ENCODE peak calls at places on chromosomes 16 and 17, in four cellular contexts. D, K, B and O are unnamed samples.

GRCh38 chr16:89723279-89724250 is 2.2 kb downstream of the ZNF276 start:
- DNase-seq in D (no peak), B (no peak), K (no peak), O (no peak)

GRCh38 chr17:78133971-78134898 is 3.7 kb downstream of the TMC8 start:
- DNase-seq in D (peak), B (peak), K (peak), O (peak)

GRCh38 chr16:824601-825000 is 24.1 kb upstream of the GNG13 start:
- DNase-seq in B (no peak), D (no peak), K (no peak), O (no peak)

GRCh38 chr17:65530985-65531507 is 30.4 kb downstream of the AXIN2 start:
- DNase-seq in K (no peak), B (no peak), D (no peak), O (no peak)

GRCh38 chr17:17702370-17702769 is 21.1 kb downstream of the RAI1 start:
- DNase-seq in D (no peak), B (no peak), K (no peak), O (no peak)

GRCh38 chr17:36092228-36092627 is 2.3 kb upstream of the CCL3 start:
- DNase-seq in K (no peak), D (no peak), B (no peak), O (no peak)

GRCh38 chr17:77735341-77736206 is 222.9 kb upstream of the TNRC6C start:
- DNase-seq in K (no peak), B (no peak), D (peak), O (no peak)

GRCh38 chr16:4513881-4514280 is 24.7 kb downstream of the CDIP1 start:
- DNase-seq in K (no peak), D (no peak), B (no peak), O (no peak)

GRCh38 chr17:78258323-78259229 is 27.1 kb downstream of the TMEM235 start:
- DNase-seq in D (peak), K (peak), B (no peak), O (no peak)

GRCh38 chr16:88533945-88534641 is 36.1 kb upstream of the ZC3H18 start:
- DNase-seq in B (peak), D (no peak), K (no peak), O (peak)

GRCh38 chr17:16880843-16881230 is 91.1 kb downstream of the TNFRSF13B start:
- DNase-seq in K (no peak), B (no peak), D (no peak), O (no peak)

GRCh38 chr17:57553991-57554825 is 190.9 kb downstream of the CCDC182 start:
- DNase-seq in K (no peak), D (peak), B (no peak), O (peak)

GRCh38 chr17:7070712-7071111 is 9.3 kb downstream of the CLEC10A start:
- DNase-seq in D (no peak), B (no peak), K (no peak), O (no peak)

GRCh38 chr17:16352303-16352837 is 899 bp downstream of the CENPV start:
- DNase-seq in D (peak), B (peak), K (peak), O (peak)

GRCh38 chr17:9256944-9257629 is 235.8 kb downstream of the NTN1 start:
- DNase-seq in B (no peak), K (no peak), D (no peak), O (no peak)

DNA sequence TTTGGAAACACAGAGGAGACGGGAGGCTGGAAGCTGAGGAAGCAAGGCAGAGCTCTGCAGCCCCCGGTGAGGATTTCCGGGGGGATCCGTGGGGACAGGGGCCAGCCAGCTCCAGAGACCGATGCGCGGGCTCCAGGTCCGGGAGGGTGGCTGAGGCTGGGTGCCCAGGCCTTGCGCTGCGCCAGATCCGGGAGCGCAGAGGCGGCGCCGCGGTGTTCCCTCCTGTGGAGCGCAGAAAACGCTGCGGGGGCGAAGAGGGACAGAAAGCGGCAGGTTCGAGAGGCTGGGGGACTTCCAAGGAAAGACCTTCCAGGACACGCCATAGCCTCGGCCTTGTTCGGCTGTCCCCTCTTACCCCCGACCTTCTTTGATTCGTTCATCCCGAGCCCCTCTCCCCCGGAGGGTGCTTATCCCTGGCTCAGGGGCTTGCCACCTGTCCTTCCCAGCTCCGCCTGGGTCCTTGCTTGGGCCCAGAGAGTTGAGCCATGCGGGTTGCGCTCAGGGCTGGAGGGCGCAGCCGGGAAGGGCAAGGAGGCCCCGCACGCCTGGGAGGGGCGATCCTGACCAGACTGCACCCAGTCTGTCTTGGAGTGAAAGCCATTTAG is 697 bp upstream of the SHISA9 start:
- DNase-seq in K (no peak), B (no peak), D (no peak), O (peak)
- TF ChIP-seq HMGXB4 in K (no peak), B (no peak), D (no peak), O (no peak)

DNA sequence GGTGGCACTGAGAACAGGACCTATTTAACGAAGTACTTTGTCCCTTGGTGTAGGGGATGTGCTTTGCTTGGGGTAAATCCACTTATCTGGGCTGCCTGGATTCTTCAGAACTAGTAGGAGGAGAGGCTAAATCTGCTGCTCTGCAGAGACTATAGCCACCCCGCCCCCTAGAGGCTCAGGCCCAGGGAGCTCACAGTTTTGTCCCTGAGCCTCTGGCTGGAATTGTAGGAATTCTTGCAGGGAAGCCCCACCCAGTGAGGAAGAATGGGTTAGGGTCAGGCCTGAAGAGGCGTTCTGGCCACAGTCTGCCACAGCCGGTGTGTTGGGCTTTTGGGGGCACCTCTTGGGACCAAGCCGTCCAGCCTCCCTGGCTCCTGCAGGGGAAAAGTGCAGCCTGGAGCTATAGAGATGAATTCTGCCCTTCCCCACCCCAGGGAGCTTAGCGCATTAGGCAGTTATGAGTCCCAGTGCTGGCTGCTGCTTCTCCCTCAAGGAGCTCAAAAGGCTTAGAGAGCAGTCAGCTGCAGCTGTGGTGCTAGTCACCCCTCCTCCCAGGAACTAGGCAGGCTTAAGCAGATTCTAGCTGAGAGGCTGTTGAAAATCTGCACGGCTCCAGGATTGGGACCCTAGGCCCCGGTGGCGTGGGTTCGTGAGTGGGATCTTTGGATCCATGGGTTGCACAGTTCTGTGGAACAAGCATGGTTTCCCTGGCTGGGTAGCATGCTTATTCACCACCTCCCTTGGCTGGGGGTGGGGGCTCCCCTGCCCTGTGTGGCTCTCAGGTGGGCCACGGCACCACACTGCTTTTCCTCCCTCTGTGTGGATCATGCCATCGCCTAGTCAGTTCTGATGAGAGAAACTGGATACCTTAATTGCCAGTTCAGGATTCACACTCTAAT is 237.4 kb upstream of the TOM1L1 start:
- DNase-seq in B (no peak), K (no peak), D (no peak), O (peak)
- TF ChIP-seq HMGXB4 in B (no peak), K (no peak), D (no peak), O (no peak)

DNA sequence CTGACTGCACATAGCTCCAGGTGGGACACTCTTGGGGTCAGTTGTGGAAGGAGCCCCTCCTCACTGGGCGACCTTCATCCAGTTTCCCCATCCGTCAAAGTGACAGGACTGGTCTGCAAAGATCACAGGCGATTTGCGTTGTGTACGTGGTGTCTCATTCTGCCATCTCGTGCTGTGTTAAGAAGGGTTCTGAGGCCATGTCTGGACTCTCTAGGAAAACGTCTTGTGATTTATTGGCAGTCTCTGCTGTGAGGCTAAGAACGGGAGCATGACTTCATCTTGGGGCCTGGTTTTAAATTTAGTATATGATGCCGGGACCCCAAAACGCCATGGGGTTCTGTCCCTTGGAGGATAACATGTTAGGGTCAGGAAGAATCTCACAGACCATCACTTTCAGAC is 65.2 kb upstream of the CIBAR2 start:
- DNase-seq in B (no peak), K (no peak), D (no peak), O (no peak)
- TF ChIP-seq HMGXB4 in B (no peak), K (no peak), D (no peak), O (no peak)

GRCh38 chr16:17437142-17437720 is 33.5 kb downstream of the XYLT1 start:
- DNase-seq in D (no peak), B (no peak), K (no peak), O (no peak)
- TF ChIP-seq HMGXB4 in D (no peak), B (no peak), K (no peak), O (no peak)